ENCODE peak calls at places on chromosomes 5 and 9, in eight cellular contexts. W, F, N, X, U, Q, L and B are unnamed samples.

GRCh38 chr5:50958852-50959457 is 292.5 kb downstream of the PARP8 start:
- DNase-seq in W (no peak), F (no peak), N (no peak), X (no peak), U (peak; percentile 33), Q (peak; percentile 7), L (no peak), B (no peak)

GRCh38 chr5:74342948-74343682 is 297.4 kb downstream of the ENC1 start:
- DNase-seq in W (no peak), F (no peak), N (no peak), X (no peak), U (no peak), Q (no peak), L (no peak), B (no peak)

GRCh38 chr5:152994040-152994439 is 496.4 kb upstream of the GRIA1 start:
- DNase-seq in W (no peak), F (no peak), N (no peak), X (no peak), U (no peak), Q (no peak), L (no peak), B (no peak)

GRCh38 chr9:6869081-6869948 is 111.5 kb downstream of the KDM4C start:
- DNase-seq in W (no peak), F (no peak), N (no peak), X (no peak), U (no peak), Q (no peak), L (no peak), B (no peak)

GRCh38 chr9:129349571-129349947 is 171.5 kb upstream of the IER5L start:
- DNase-seq in W (no peak), F (no peak), N (no peak), X (no peak), U (no peak), Q (no peak), L (no peak), B (no peak)

GRCh38 chr9:73595036-73595545 is 443.4 kb downstream of the ANXA1 start:
- DNase-seq in W (no peak), F (no peak), N (no peak), X (no peak), U (no peak), Q (no peak), L (no peak), B (no peak)

GRCh38 chr5:68277427-68277826 is 61.9 kb downstream of the PIK3R1 start:
- DNase-seq in W (no peak), F (no peak), N (no peak), X (no peak), U (no peak), Q (no peak), L (no peak), B (no peak)

GRCh38 chr5:83589786-83590185 is 118.2 kb downstream of the VCAN start:
- DNase-seq in W (no peak), F (no peak), N (no peak), X (no peak), U (no peak), Q (no peak), L (no peak), B (no peak)

GRCh38 chr5:159602434-159602833 is 272.1 kb upstream of the IL12B start:
- DNase-seq in W (no peak), F (no peak), N (no peak), X (no peak), U (no peak), Q (no peak), L (peak; percentile 45), B (no peak)

GRCh38 chr5:58184910-58185309 is 275.0 kb downstream of the PLK2 start:
- DNase-seq in W (no peak), F (no peak), N (no peak), X (no peak), U (no peak), Q (no peak), L (no peak), B (no peak)

GRCh38 chr5:124054564-124054963 is 542.6 kb downstream of the CSNK1G3 start:
- DNase-seq in W (no peak), F (no peak), N (no peak), X (no peak), U (no peak), Q (no peak), L (no peak), B (no peak)

GRCh38 chr5:121189569-121190305 is 661.9 kb upstream of the FTMT start:
- DNase-seq in W (no peak), F (no peak), N (no peak), X (no peak), U (no peak), Q (no peak), L (no peak), B (no peak)

GRCh38 chr9:124254261-124254682 is 3.5 kb upstream of the NEK6 start:
- DNase-seq in W (no peak), F (no peak), N (no peak), X (peak; percentile 8), U (no peak), Q (no peak), L (no peak), B (no peak)

DNA sequence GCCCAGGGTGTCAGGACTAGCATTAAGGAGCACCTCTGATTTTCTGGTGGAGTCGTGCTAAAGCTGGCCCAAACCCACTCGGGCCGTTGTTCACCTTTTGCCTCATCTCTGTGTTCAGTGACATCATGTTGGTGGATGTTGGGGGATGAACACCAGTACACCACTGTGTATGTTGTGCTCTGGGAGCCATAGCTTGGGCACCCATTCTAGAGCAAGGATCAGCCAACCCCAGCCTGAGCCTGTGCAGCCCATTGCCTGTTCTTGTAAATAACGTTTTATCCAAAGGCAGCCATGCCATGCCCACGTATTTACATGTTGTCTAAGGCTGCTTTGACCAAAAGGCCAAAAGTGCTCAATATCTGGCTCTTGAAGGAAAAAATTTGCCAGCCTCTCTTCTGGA is 245.6 kb downstream of the FANCC start:
- DNase-seq in W (no peak), F (no peak), N (no peak), X (no peak), U (no peak), Q (no peak), L (no peak), B (no peak)
- H3K4me1 ChIP-seq in W (peaks cover 100% of the 10 kb centered on the region), F (peaks cover 42% of the 10 kb centered on the region), N (peaks cover 3% of the 10 kb centered on the region), X (no peaks in the 10 kb centered on the region), U (no peaks in the 10 kb centered on the region), Q (peaks cover 4% of the 10 kb centered on the region), L (peaks cover 99% of the 10 kb centered on the region), B (peaks cover 74% of the 10 kb centered on the region)

GRCh38 chr9:97364769-97365490 is 47.0 kb upstream of the TDRD7 start:
- DNase-seq in W (no peak), F (no peak), N (no peak), X (no peak), U (no peak), Q (no peak), L (no peak), B (no peak)

GRCh38 chr9:97366476-97366875 is 45.4 kb upstream of the TDRD7 start:
- DNase-seq in W (no peak), F (no peak), N (no peak), X (no peak), U (no peak), Q (no peak), L (no peak), B (no peak)

GRCh38 chr9:97366889-97367288 is 45.0 kb upstream of the TDRD7 start:
- DNase-seq in W (no peak), F (no peak), N (no peak), X (no peak), U (no peak), Q (no peak), L (no peak), B (no peak)

GRCh38 chr9:97363661-97364299 is 48.1 kb upstream of the TDRD7 start:
- DNase-seq in W (no peak), F (no peak), N (no peak), X (no peak), U (no peak), Q (no peak), L (no peak), B (no peak)

DNA sequence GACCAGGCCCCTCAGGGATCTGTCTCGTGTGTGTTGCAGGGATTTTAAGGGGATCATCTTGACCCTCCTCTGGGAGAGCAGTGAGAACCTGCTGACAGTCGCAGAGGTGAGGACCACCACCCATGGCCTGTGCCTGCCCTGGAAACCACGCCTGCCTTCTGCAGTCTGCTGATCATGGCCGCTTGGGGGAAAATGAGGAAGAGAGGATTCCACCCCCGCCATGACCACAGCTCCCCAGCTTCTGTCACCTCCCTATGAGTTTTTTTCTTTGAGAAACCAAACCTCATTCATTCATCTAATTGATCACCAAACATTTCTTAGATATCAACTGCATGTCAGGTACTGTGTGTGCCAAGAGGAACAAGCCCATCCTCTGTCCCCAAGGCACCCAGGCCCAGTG is 46.3 kb upstream of the TDRD7 start:
- DNase-seq in W (no peak), F (no peak), N (no peak), X (no peak), U (no peak), Q (no peak), L (no peak), B (no peak)
- TF ChIP-seq POLR2AphosphoS5 in W (no peak), F (no peak), N (no peak), X (no peak), U (no peak), Q (no peak), L (no peak), B (no peak)

DNA sequence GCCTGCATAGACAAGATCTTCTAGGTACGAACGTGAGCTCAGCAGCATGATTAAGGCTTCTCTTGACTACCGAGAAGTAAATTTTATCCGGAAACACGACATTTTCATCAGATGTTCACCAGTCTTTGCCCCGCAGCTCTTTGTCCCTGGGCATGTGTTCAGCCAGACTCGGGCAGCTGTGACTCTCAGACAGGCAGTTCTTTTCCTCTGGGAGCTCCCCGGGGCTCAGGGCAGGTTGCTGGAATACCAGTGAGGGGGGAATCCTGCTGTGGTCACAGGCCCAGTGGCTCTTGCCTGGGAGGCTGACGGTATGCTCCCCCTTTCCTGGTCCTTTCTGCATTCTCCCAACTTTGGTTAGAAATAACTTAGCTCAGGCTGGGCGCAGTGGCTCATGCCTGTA is 186.1 kb downstream of the GNA14 start:
- DNase-seq in W (no peak), F (no peak), N (no peak), X (no peak), U (no peak), Q (no peak), L (no peak), B (no peak)
- TF ChIP-seq CTCF in W (no peak), F (no peak), N (no peak), X (no peak), U (no peak), Q (no peak), L (no peak), B (no peak)

GRCh38 chr9:137303893-137304382 is 1.9 kb upstream of the NRARP start:
- DNase-seq in W (no peak), F (peak; percentile 85), N (peak; percentile 49), X (no peak), U (no peak), Q (no peak), L (no peak), B (no peak)

GRCh38 chr9:137300607-137301085 is 1.4 kb downstream of the NRARP start:
- DNase-seq in W (no peak), F (no peak), N (peak; percentile 58), X (no peak), U (no peak), Q (peak; percentile 80), L (no peak), B (peak; percentile 51)

GRCh38 chr9:137301086-137301947 is 754 bp downstream of the NRARP start:
- DNase-seq in W (peak; percentile 68), F (peak; percentile 90), N (peak; percentile 76), X (no peak), U (peak; percentile 29), Q (peak; percentile 60), L (no peak), B (peak; percentile 26)

GRCh38 chr9:137303031-137303892 is 1.2 kb upstream of the NRARP start:
- DNase-seq in W (no peak), F (peak; percentile 78), N (peak; percentile 66), X (peak; percentile 68), U (no peak), Q (peak; percentile 69), L (no peak), B (peak; percentile 77)

GRCh38 chr9:137302176-137303030 is at the start of gene NRARP:
- DNase-seq in W (peak; percentile 96), F (peak; percentile 98), N (peak; percentile 94), X (peak; percentile 88), U (peak; percentile 60), Q (peak; percentile 94), L (no peak), B (peak; percentile 95)
- H3K4me1 ChIP-seq in W (peaks cover 91% of the 10 kb centered on the region), F (peaks cover 94% of the 10 kb centered on the region), N (peaks cover 54% of the 10 kb centered on the region), X (no peaks in the 10 kb centered on the region), U (peaks cover 62% of the 10 kb centered on the region), Q (peaks cover 39% of the 10 kb centered on the region), L (peaks cover 74% of the 10 kb centered on the region), B (peaks cover 64% of the 10 kb centered on the region)